ENCODE peak calls at places on chromosomes 1 and 21, in five cellular contexts. One of them, this sample, is unnamed. For H3K9me3, the result is how much of the 10 kb centered on the place peaks cover.

GRCh38 chr1:180498594-180498993 is 3.8 kb downstream of the ACBD6 start:
- DNase-seq in A549: no peak
- DNase-seq in thoracic aorta: no peak
- DNase-seq in hepatocyte: no peak
- DNase-seq in Peyer's patch: no peak
- DNase-seq in this sample: peak

GRCh38 chr21:44262338-44263048 is 796 bp upstream of the DNMT3L start:
- DNase-seq in A549: no peak
- DNase-seq in thoracic aorta: no peak
- DNase-seq in hepatocyte: peak
- DNase-seq in Peyer's patch: no peak
- DNase-seq in this sample: no peak

GRCh38 chr1:207069858-207070506 is 16.9 kb downstream of the PFKFB2 start:
- DNase-seq in A549: no peak
- DNase-seq in thoracic aorta: no peak
- DNase-seq in hepatocyte: no peak
- DNase-seq in Peyer's patch: no peak
- DNase-seq in this sample: no peak

GRCh38 chr21:18832950-18833349 is 429.4 kb upstream of the TMPRSS15 start:
- DNase-seq in A549: peak
- DNase-seq in thoracic aorta: no peak
- DNase-seq in hepatocyte: peak
- DNase-seq in Peyer's patch: no peak
- DNase-seq in this sample: peak

GRCh38 chr1:166489670-166490436 is 323.1 kb upstream of the FAM78B start:
- DNase-seq in A549: peak
- DNase-seq in thoracic aorta: no peak
- DNase-seq in hepatocyte: no peak
- DNase-seq in Peyer's patch: peak
- DNase-seq in this sample: no peak

GRCh38 chr1:18536356-18536755 is 55.6 kb downstream of the KLHDC7A start:
- DNase-seq in A549: no peak
- DNase-seq in thoracic aorta: no peak
- DNase-seq in hepatocyte: no peak
- DNase-seq in Peyer's patch: no peak
- DNase-seq in this sample: no peak

GRCh38 chr1:53638641-53639035 is 100.3 kb downstream of the GLIS1 start:
- DNase-seq in A549: no peak
- DNase-seq in thoracic aorta: no peak
- DNase-seq in hepatocyte: no peak
- DNase-seq in Peyer's patch: no peak
- DNase-seq in this sample: no peak

GRCh38 chr1:62271932-62272728 is 47.1 kb downstream of the KANK4 start:
- DNase-seq in A549: no peak
- DNase-seq in thoracic aorta: no peak
- DNase-seq in hepatocyte: no peak
- DNase-seq in Peyer's patch: peak
- DNase-seq in this sample: no peak

GRCh38 chr1:225442156-225442555 is 14.3 kb upstream of the LBR start:
- DNase-seq in A549: no peak
- DNase-seq in thoracic aorta: no peak
- DNase-seq in hepatocyte: no peak
- DNase-seq in Peyer's patch: no peak
- DNase-seq in this sample: no peak

GRCh38 chr1:110259770-110260169 is 49.7 kb downstream of the KCNC4 start:
- DNase-seq in A549: no peak
- DNase-seq in thoracic aorta: no peak
- DNase-seq in hepatocyte: no peak
- DNase-seq in Peyer's patch: no peak
- DNase-seq in this sample: no peak

GRCh38 chr1:152756872-152757271 is 953 bp upstream of the KPRP start:
- DNase-seq in A549: no peak
- DNase-seq in thoracic aorta: no peak
- DNase-seq in hepatocyte: no peak
- DNase-seq in Peyer's patch: no peak
- DNase-seq in this sample: no peak
- H3K9me3 ChIP-seq in A549: under half
- H3K9me3 ChIP-seq in thoracic aorta: under half
- H3K9me3 ChIP-seq in hepatocyte: under half
- H3K9me3 ChIP-seq in Peyer's patch: under half
- H3K9me3 ChIP-seq in this sample: under half

GRCh38 chr1:158496379-158496778 is 24.4 kb downstream of the OR10R2 start:
- DNase-seq in A549: peak
- DNase-seq in thoracic aorta: no peak
- DNase-seq in hepatocyte: peak
- DNase-seq in Peyer's patch: no peak
- DNase-seq in this sample: peak
- TF ChIP-seq CTCF in A549: peak
- TF ChIP-seq CTCF in thoracic aorta: no peak
- TF ChIP-seq CTCF in hepatocyte: peak
- TF ChIP-seq CTCF in Peyer's patch: no peak
- TF ChIP-seq CTCF in this sample: peak

DNA sequence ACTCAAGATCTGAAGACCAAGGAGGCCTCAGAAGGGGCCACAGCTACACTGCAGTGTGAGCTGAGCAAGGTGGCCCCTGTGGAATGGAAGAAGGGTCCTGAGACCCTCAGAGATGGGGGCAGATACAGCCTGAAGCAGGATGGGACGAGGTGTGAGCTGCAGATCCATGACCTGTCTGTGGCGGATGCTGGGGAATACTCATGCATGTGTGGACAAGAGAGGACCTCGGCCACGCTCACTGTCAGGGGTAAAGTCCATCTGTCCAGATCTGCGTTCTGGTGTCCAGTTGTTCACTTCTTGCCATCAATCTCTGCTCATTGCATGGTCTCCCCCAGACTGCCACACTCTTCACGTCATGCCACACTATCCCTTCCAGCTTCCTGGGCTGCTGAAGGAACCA is 90.6 kb downstream of the OBSCN start:
- DNase-seq in A549: no peak
- DNase-seq in thoracic aorta: no peak
- DNase-seq in hepatocyte: no peak
- DNase-seq in Peyer's patch: no peak
- DNase-seq in this sample: no peak
- H3K9me3 ChIP-seq in A549: under half
- H3K9me3 ChIP-seq in thoracic aorta: under half
- H3K9me3 ChIP-seq in hepatocyte: under half
- H3K9me3 ChIP-seq in Peyer's patch: under half
- H3K9me3 ChIP-seq in this sample: under half

GRCh38 chr1:163170975-163171676 is 31.6 kb downstream of the RGS5 start:
- DNase-seq in A549: no peak
- DNase-seq in thoracic aorta: no peak
- DNase-seq in hepatocyte: no peak
- DNase-seq in Peyer's patch: no peak
- DNase-seq in this sample: peak

GRCh38 chr1:163173121-163173520 is 29.6 kb downstream of the RGS5 start:
- DNase-seq in A549: no peak
- DNase-seq in thoracic aorta: no peak
- DNase-seq in hepatocyte: no peak
- DNase-seq in Peyer's patch: no peak
- DNase-seq in this sample: no peak

GRCh38 chr1:163172596-163172995 is 30.1 kb downstream of the RGS5 start:
- DNase-seq in A549: no peak
- DNase-seq in thoracic aorta: no peak
- DNase-seq in hepatocyte: no peak
- DNase-seq in Peyer's patch: no peak
- DNase-seq in this sample: no peak

GRCh38 chr1:163170331-163170730 is 32.4 kb downstream of the RGS5 start:
- DNase-seq in A549: no peak
- DNase-seq in thoracic aorta: no peak
- DNase-seq in hepatocyte: no peak
- DNase-seq in Peyer's patch: no peak
- DNase-seq in this sample: peak

GRCh38 chr1:163171826-163172225 is 30.9 kb downstream of the RGS5 start:
- DNase-seq in A549: no peak
- DNase-seq in thoracic aorta: no peak
- DNase-seq in hepatocyte: no peak
- DNase-seq in Peyer's patch: no peak
- DNase-seq in this sample: no peak
- TF ChIP-seq CTCF in A549: no peak
- TF ChIP-seq CTCF in thoracic aorta: no peak
- TF ChIP-seq CTCF in hepatocyte: no peak
- TF ChIP-seq CTCF in Peyer's patch: no peak
- TF ChIP-seq CTCF in this sample: no peak

This sample was measured in cardiac muscle cell.